ENCODE peak calls at places on chromosomes 6 and 20, in eight cellular contexts. X is activated naive CD4-positive, alpha-beta T cell; D is NAMALWA; C is dorsolateral prefrontal cortex; V is astrocyte of the hippocampus; O is HS-27A; B is SW480; A is NCI-H1105. Y is an unnamed sample.

GRCh38 chr6:164167873-164168405 is 753.4 kb downstream of the QKI start:
- DNase-seq in B (no peak), C (no peak), O (no peak), D (no peak), X (no peak), A (no peak), V (no peak), Y (no peak)

GRCh38 chr6:112016335-112016734 is 37.6 kb upstream of the CCN6 start:
- DNase-seq in C (no peak), X (no peak), O (no peak), B (no peak), V (no peak), D (no peak), A (no peak), Y (no peak)

GRCh38 chr6:6793388-6794250 is 205.1 kb downstream of the LY86 start:
- DNase-seq in X (no peak), A (no peak), V (no peak), D (no peak), C (no peak), O (no peak), B (no peak), Y (no peak)

GRCh38 chr20:53792946-53793536 is 199.4 kb upstream of the ZNF217 start:
- DNase-seq in V (no peak), O (no peak), A (no peak), B (no peak), C (no peak), X (no peak), D (no peak), Y (no peak)

GRCh38 chr6:158869010-158869603 is 49.9 kb upstream of the EZR start:
- DNase-seq in B (peak), X (no peak), A (peak), C (no peak), V (no peak), D (peak), O (no peak), Y (no peak)

GRCh38 chr20:840858-841567 is 7.5 kb downstream of the FAM110A start:
- DNase-seq in X (no peak), A (no peak), V (peak), C (no peak), D (no peak), O (no peak), B (no peak), Y (no peak)

GRCh38 chr6:24879351-24879750 is 56.4 kb downstream of the RIPOR2 start:
- DNase-seq in A (no peak), O (no peak), X (no peak), C (no peak), V (no peak), D (no peak), B (no peak), Y (no peak)

GRCh38 chr6:32073066-32073465 is 34.9 kb downstream of the CYP21A2 start:
- DNase-seq in D (no peak), A (no peak), V (no peak), B (no peak), O (no peak), X (no peak), C (no peak), Y (no peak)

GRCh38 chr6:42112351-42112750 is 30.1 kb downstream of the C6orf132 start:
- DNase-seq in X (no peak), A (no peak), O (no peak), D (no peak), C (no peak), B (no peak), V (no peak), Y (no peak)

GRCh38 chr6:163249651-163250101 is 164.8 kb upstream of the QKI start:
- DNase-seq in X (no peak), B (peak), V (peak), A (no peak), D (no peak), O (no peak), C (no peak), Y (no peak)

GRCh38 chr20:60327971-60328660 is 369.9 kb downstream of the CDH26 start:
- DNase-seq in X (no peak), V (no peak), C (no peak), B (peak), D (no peak), O (no peak), A (no peak), Y (no peak)

GRCh38 chr6:113397229-113397628 is 459.9 kb upstream of the MARCKS start:
- DNase-seq in V (peak), A (no peak), O (no peak), B (no peak), D (no peak), C (no peak), X (no peak), Y (no peak)

GRCh38 chr20:14055127-14055742 is 59.9 kb downstream of the MACROD2 start:
- DNase-seq in B (peak), O (peak), D (peak), V (peak), X (no peak), C (no peak), A (peak), Y (peak)

GRCh38 chr6:46993846-46994245 is 48.3 kb downstream of the ADGRF1 start:
- DNase-seq in O (no peak), C (no peak), X (no peak), V (peak), D (no peak), B (peak), A (no peak), Y (peak)

GRCh38 chr6:90403489-90404381 is 107.1 kb upstream of the BACH2 start:
- DNase-seq in C (no peak), B (peak), X (no peak), O (no peak), V (peak), A (no peak), D (no peak), Y (no peak)

GRCh38 chr6:106547556-106547955 is 81.7 kb downstream of the RTN4IP1 start:
- DNase-seq in D (no peak), O (no peak), A (no peak), X (no peak), B (no peak), V (no peak), C (no peak), Y (no peak)

GRCh38 chr6:8193541-8193940 is 91.2 kb upstream of the EEF1E1 start:
- DNase-seq in X (no peak), D (no peak), V (peak), A (no peak), B (peak), O (no peak), C (no peak), Y (no peak)

GRCh38 chr6:31094389-31094881 is 17.9 kb downstream of the C6orf15 start:
- DNase-seq in B (no peak), X (peak), D (no peak), C (no peak), O (no peak), V (no peak), A (no peak), Y (no peak)

GRCh38 chr6:137536104-137536773 is 42.0 kb upstream of the OLIG3 start:
- DNase-seq in V (no peak), A (no peak), O (no peak), X (no peak), D (no peak), B (no peak), C (no peak), Y (no peak)

Y was measured in epithelial cell of prostate.